ENCODE peak calls at places on chromosomes 11 and 22, in six cellular contexts. One of them, this sample, is unnamed.

GRCh38 chr22:23522642-23523251 is 57.3 kb downstream of the IGLL1 start:
- DNase-seq in RWPE2: peak; percentile 30
- DNase-seq in tibial nerve: no peak
- DNase-seq in upper lobe of right lung: peak; percentile 56
- DNase-seq in mammary epithelial cell: no peak
- DNase-seq in OCI-LY7: no peak
- DNase-seq in this sample: peak; percentile 60

GRCh38 chr11:59197990-59198389 is 14.7 kb downstream of the MPEG1 start:
- DNase-seq in tibial nerve: peak; percentile 71
- DNase-seq in OCI-LY7: no peak
- DNase-seq in upper lobe of right lung: peak; percentile 91
- DNase-seq in mammary epithelial cell: no peak
- DNase-seq in RWPE2: no peak
- DNase-seq in this sample: peak; percentile 94

GRCh38 chr11:88175707-88176066 is 444 bp upstream of the RAB38 start:
- DNase-seq in tibial nerve: no peak
- DNase-seq in RWPE2: no peak
- DNase-seq in mammary epithelial cell: no peak
- DNase-seq in upper lobe of right lung: no peak
- DNase-seq in OCI-LY7: no peak
- DNase-seq in this sample: no peak

GRCh38 chr11:116601734-116602636 is 170.8 kb downstream of the BUD13 start:
- DNase-seq in tibial nerve: no peak
- DNase-seq in OCI-LY7: no peak
- DNase-seq in upper lobe of right lung: no peak
- DNase-seq in mammary epithelial cell: no peak
- DNase-seq in RWPE2: no peak
- DNase-seq in this sample: no peak

GRCh38 chr11:46237248-46238077 is 40.0 kb upstream of the CREB3L1 start:
- DNase-seq in upper lobe of right lung: peak; percentile 81
- DNase-seq in RWPE2: peak; percentile 79
- DNase-seq in tibial nerve: peak; percentile 19
- DNase-seq in mammary epithelial cell: peak; percentile 79
- DNase-seq in OCI-LY7: no peak
- DNase-seq in this sample: peak; percentile 39

GRCh38 chr11:47317078-47317828 is 35.2 kb downstream of the MYBPC3 start:
- DNase-seq in mammary epithelial cell: no peak
- DNase-seq in upper lobe of right lung: no peak
- DNase-seq in tibial nerve: no peak
- DNase-seq in OCI-LY7: no peak
- DNase-seq in RWPE2: no peak
- DNase-seq in this sample: no peak

GRCh38 chr11:12167098-12167999 is 57.0 kb downstream of the MICAL2 start:
- DNase-seq in mammary epithelial cell: peak; percentile 98
- DNase-seq in upper lobe of right lung: peak; percentile 69
- DNase-seq in OCI-LY7: no peak
- DNase-seq in tibial nerve: no peak
- DNase-seq in RWPE2: no peak
- DNase-seq in this sample: peak; percentile 42

GRCh38 chr11:66267039-66267378 is 1.4 kb upstream of the RAB1B start:
- DNase-seq in OCI-LY7: no peak
- DNase-seq in upper lobe of right lung: no peak
- DNase-seq in RWPE2: no peak
- DNase-seq in tibial nerve: no peak
- DNase-seq in mammary epithelial cell: no peak
- DNase-seq in this sample: no peak

GRCh38 chr22:37218771-37219411 is 6.6 kb upstream of the SSTR3 start:
- DNase-seq in upper lobe of right lung: no peak
- DNase-seq in OCI-LY7: peak; percentile 87
- DNase-seq in tibial nerve: no peak
- DNase-seq in mammary epithelial cell: no peak
- DNase-seq in RWPE2: no peak
- DNase-seq in this sample: no peak

GRCh38 chr11:115503083-115503885 is 931 bp downstream of the CADM1 start:
- DNase-seq in tibial nerve: peak; percentile 28
- DNase-seq in RWPE2: no peak
- DNase-seq in upper lobe of right lung: peak; percentile 90
- DNase-seq in OCI-LY7: peak; percentile 88
- DNase-seq in mammary epithelial cell: peak; percentile 64
- DNase-seq in this sample: peak; percentile 84

GRCh38 chr22:22030493-22031182 is 48.1 kb upstream of the TOP3B start:
- DNase-seq in tibial nerve: no peak
- DNase-seq in upper lobe of right lung: no peak
- DNase-seq in mammary epithelial cell: no peak
- DNase-seq in OCI-LY7: peak; percentile 96
- DNase-seq in RWPE2: no peak
- DNase-seq in this sample: no peak

GRCh38 chr11:120229451-120230424 is 10.2 kb upstream of the POU2F3 start:
- DNase-seq in upper lobe of right lung: no peak
- DNase-seq in tibial nerve: no peak
- DNase-seq in RWPE2: no peak
- DNase-seq in OCI-LY7: peak; percentile 25
- DNase-seq in mammary epithelial cell: no peak
- DNase-seq in this sample: no peak

GRCh38 chr11:33915521-33915920 is 23.6 kb upstream of the LMO2 start:
- DNase-seq in mammary epithelial cell: no peak
- DNase-seq in upper lobe of right lung: no peak
- DNase-seq in OCI-LY7: no peak
- DNase-seq in RWPE2: no peak
- DNase-seq in tibial nerve: no peak
- DNase-seq in this sample: no peak

GRCh38 chr11:126139541-126140091 is 71.8 kb downstream of the RPUSD4 start:
- DNase-seq in upper lobe of right lung: no peak
- DNase-seq in mammary epithelial cell: no peak
- DNase-seq in tibial nerve: no peak
- DNase-seq in OCI-LY7: no peak
- DNase-seq in RWPE2: no peak
- DNase-seq in this sample: peak; percentile 81

GRCh38 chr11:117931331-117931950 is 2.2 kb upstream of the TMPRSS13 start:
- DNase-seq in tibial nerve: no peak
- DNase-seq in RWPE2: peak; percentile 36
- DNase-seq in mammary epithelial cell: no peak
- DNase-seq in OCI-LY7: no peak
- DNase-seq in upper lobe of right lung: no peak
- DNase-seq in this sample: no peak

GRCh38 chr11:126391970-126392637 is 36.6 kb downstream of the ST3GAL4 start:
- DNase-seq in mammary epithelial cell: peak; percentile 73
- DNase-seq in OCI-LY7: peak; percentile 38
- DNase-seq in upper lobe of right lung: peak; percentile 36
- DNase-seq in tibial nerve: peak; percentile 9
- DNase-seq in RWPE2: no peak
- DNase-seq in this sample: peak; percentile 80

GRCh38 chr22:30129636-30130035 is 49.4 kb downstream of the HORMAD2 start:
- DNase-seq in tibial nerve: no peak
- DNase-seq in upper lobe of right lung: no peak
- DNase-seq in mammary epithelial cell: peak; percentile 64
- DNase-seq in OCI-LY7: no peak
- DNase-seq in RWPE2: no peak
- DNase-seq in this sample: no peak

GRCh38 chr11:4027746-4028145 is 66.9 kb upstream of the RRM1 start:
- DNase-seq in OCI-LY7: no peak
- DNase-seq in upper lobe of right lung: no peak
- DNase-seq in tibial nerve: no peak
- DNase-seq in RWPE2: no peak
- DNase-seq in mammary epithelial cell: no peak
- DNase-seq in this sample: no peak

GRCh38 chr11:95035316-95035715 is 10.3 kb downstream of the KDM4E start:
- DNase-seq in tibial nerve: no peak
- DNase-seq in upper lobe of right lung: no peak
- DNase-seq in OCI-LY7: no peak
- DNase-seq in mammary epithelial cell: peak; percentile 69
- DNase-seq in RWPE2: no peak
- DNase-seq in this sample: no peak

GRCh38 chr11:64358907-64359711 is at the start of gene RPS6KA4:
- DNase-seq in upper lobe of right lung: peak; percentile 87
- DNase-seq in OCI-LY7: peak; percentile 70
- DNase-seq in tibial nerve: peak; percentile 49
- DNase-seq in RWPE2: peak; percentile 69
- DNase-seq in mammary epithelial cell: peak; percentile 71
- DNase-seq in this sample: peak; percentile 65

DNA sequence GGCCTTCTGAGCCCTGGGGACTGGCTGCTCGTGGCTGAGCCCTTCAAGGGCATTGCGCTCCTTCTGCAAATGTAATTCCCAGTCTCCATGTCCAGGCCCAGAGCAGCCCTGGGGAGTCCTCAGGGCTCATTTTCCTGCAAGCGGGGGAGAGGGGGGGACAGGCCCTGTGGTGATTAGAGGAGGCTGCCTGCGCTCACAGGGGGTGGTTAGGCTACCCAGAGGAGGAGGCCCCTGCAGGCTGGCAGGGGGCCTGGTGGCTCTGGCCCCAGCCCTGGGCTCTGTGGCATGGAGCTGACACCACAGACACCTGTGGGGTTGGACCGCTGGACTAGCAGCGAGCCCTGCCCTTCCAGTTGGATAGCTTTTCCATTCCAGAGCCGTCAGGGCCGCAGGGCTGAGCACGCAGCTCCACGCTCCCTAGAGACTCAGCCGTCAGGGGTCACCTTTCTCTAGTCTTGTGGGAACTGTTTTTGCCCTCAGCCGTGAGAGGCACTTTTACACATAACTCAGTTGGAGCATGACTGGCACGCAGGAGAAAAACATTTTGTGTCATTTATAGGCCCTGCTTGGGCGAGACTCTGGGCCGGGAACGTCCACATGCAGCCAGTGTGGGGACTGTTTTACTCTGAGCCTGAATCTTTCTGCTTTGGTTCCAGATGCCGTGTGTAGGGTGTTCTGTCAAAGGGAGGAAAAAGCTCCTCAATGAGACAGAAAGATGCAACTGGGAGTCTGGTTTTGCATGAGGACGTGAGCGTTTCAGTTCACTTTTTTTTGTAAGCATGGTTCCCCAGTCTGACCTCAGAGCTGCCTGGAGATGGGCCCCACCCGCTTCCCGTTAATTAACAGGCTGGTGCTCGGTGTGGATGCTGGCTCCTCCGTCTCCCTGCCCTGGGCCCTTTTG is 58.1 kb downstream of the LRP5 start:
- DNase-seq in mammary epithelial cell: no peak
- DNase-seq in OCI-LY7: peak; percentile 93
- DNase-seq in tibial nerve: no peak
- DNase-seq in RWPE2: no peak
- DNase-seq in upper lobe of right lung: no peak
- DNase-seq in this sample: peak; percentile 57
- H3K4me3 ChIP-seq in mammary epithelial cell: no peak overlapping the region
- H3K4me3 ChIP-seq in OCI-LY7: peak overlapping the region; percentile 55
- H3K4me3 ChIP-seq in tibial nerve: no peak overlapping the region
- H3K4me3 ChIP-seq in RWPE2: no peak overlapping the region
- H3K4me3 ChIP-seq in upper lobe of right lung: no peak overlapping the region
- H3K4me3 ChIP-seq in this sample: no peak overlapping the region

GRCh38 chr11:100741866-100742625 is 55.0 kb downstream of the ARHGAP42 start:
- DNase-seq in OCI-LY7: no peak
- DNase-seq in tibial nerve: no peak
- DNase-seq in RWPE2: no peak
- DNase-seq in mammary epithelial cell: no peak
- DNase-seq in upper lobe of right lung: no peak
- DNase-seq in this sample: no peak
- H3K27ac ChIP-seq in OCI-LY7: no peak overlapping the region
- H3K27ac ChIP-seq in tibial nerve: no peak overlapping the region
- H3K27ac ChIP-seq in RWPE2: no peak overlapping the region
- H3K27ac ChIP-seq in mammary epithelial cell: no peak overlapping the region
- H3K27ac ChIP-seq in upper lobe of right lung: no peak overlapping the region
- H3K27ac ChIP-seq in this sample: no peak overlapping the region

DNA sequence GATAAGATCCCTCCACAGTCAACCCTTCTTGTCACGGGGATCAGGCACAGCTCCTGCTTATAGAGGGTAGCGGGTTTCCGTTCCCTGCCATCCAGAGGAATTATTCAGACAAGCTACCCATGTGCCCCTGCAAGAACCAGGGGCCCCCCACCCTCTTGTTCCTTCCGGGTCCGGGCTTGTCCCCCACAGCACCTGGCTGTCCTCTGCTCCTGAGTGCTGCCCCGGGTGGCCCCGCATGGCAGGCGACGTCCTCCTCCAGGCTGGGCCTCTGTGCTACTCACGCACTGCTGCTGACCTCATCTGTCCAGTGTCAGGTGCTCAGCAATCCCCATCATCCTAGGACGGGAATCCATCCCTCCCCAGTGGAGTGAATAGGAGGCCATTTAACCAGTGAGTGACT is 24.7 kb downstream of the CELSR1 start:
- DNase-seq in mammary epithelial cell: no peak
- DNase-seq in upper lobe of right lung: no peak
- DNase-seq in OCI-LY7: no peak
- DNase-seq in tibial nerve: no peak
- DNase-seq in RWPE2: no peak
- DNase-seq in this sample: no peak
- H3K4me1 ChIP-seq in mammary epithelial cell: peaks cover 25% of the 10 kb centered on the region
- H3K4me1 ChIP-seq in upper lobe of right lung: no peaks in the 10 kb centered on the region
- H3K4me1 ChIP-seq in OCI-LY7: no peaks in the 10 kb centered on the region
- H3K4me1 ChIP-seq in tibial nerve: no peaks in the 10 kb centered on the region
- H3K4me1 ChIP-seq in RWPE2: peaks cover 27% of the 10 kb centered on the region
- H3K4me1 ChIP-seq in this sample: no peaks in the 10 kb centered on the region

GRCh38 chr11:77125695-77126094 is 2.4 kb upstream of the MYO7A start:
- DNase-seq in OCI-LY7: no peak
- DNase-seq in tibial nerve: no peak
- DNase-seq in mammary epithelial cell: no peak
- DNase-seq in upper lobe of right lung: no peak
- DNase-seq in RWPE2: no peak
- DNase-seq in this sample: no peak

GRCh38 chr11:77125191-77125590 is 2.9 kb upstream of the MYO7A start:
- DNase-seq in RWPE2: no peak
- DNase-seq in OCI-LY7: no peak
- DNase-seq in tibial nerve: no peak
- DNase-seq in mammary epithelial cell: no peak
- DNase-seq in upper lobe of right lung: no peak
- DNase-seq in this sample: no peak

GRCh38 chr11:77127674-77127968 is 425 bp upstream of the MYO7A start:
- DNase-seq in mammary epithelial cell: no peak
- DNase-seq in RWPE2: no peak
- DNase-seq in upper lobe of right lung: no peak
- DNase-seq in OCI-LY7: peak; percentile 9
- DNase-seq in tibial nerve: no peak
- DNase-seq in this sample: no peak

GRCh38 chr11:77126861-77127673 is 979 bp upstream of the MYO7A start:
- DNase-seq in RWPE2: no peak
- DNase-seq in mammary epithelial cell: peak; percentile 16
- DNase-seq in upper lobe of right lung: peak; percentile 78
- DNase-seq in OCI-LY7: peak; percentile 30
- DNase-seq in tibial nerve: peak; percentile 33
- DNase-seq in this sample: peak; percentile 49

GRCh38 chr11:77126156-77126775 is 1.8 kb upstream of the MYO7A start:
- DNase-seq in mammary epithelial cell: no peak
- DNase-seq in upper lobe of right lung: no peak
- DNase-seq in RWPE2: no peak
- DNase-seq in tibial nerve: no peak
- DNase-seq in OCI-LY7: no peak
- DNase-seq in this sample: no peak
- H3K4me3 ChIP-seq in mammary epithelial cell: no peak overlapping the region
- H3K4me3 ChIP-seq in upper lobe of right lung: no peak overlapping the region
- H3K4me3 ChIP-seq in RWPE2: no peak overlapping the region
- H3K4me3 ChIP-seq in tibial nerve: no peak overlapping the region
- H3K4me3 ChIP-seq in OCI-LY7: no peak overlapping the region
- H3K4me3 ChIP-seq in this sample: no peak overlapping the region